ENCODE peak calls at places on chromosomes 13 and 19, in seven cellular contexts. H is activated gamma-delta T cell treated with anti-CD3 and anti-CD28 coated beads, Interleukin-2, amount 50 U/mL, for 16 hours; W is A172; K is midbrain; Q is RPMI8226; Y is NCI-H1105 treated with DMSO at 0.1 percent for 48 hours; X is HEK293T. E is an unnamed sample.
A peak's percentile ranks its signal among the peaks of the same experiment; 100 is the strongest.

GRCh38 chr19:12656899-12657571 is 9.5 kb downstream of the MAN2B1 start:
- DNase-seq in H (no peak), W (no peak), K (no peak), Q (no peak), Y (no peak), X (peak; percentile 47), E (no peak)

GRCh38 chr19:17454579-17454978 is 6.1 kb upstream of the TMEM221 start:
- DNase-seq in H (no peak), W (no peak), K (no peak), Q (no peak), Y (no peak), X (no peak), E (no peak)

GRCh38 chr19:53977429-53977990 is 13.9 kb upstream of the CACNG6 start:
- DNase-seq in H (peak; percentile 22), W (peak; percentile 95), K (peak; percentile 86), Q (peak; percentile 82), Y (peak; percentile 35), X (peak; percentile 74), E (peak; percentile 81)

GRCh38 chr13:97226788-97227627 is 4.9 kb downstream of the MBNL2 start:
- DNase-seq in H (peak; percentile 27), W (peak; percentile 68), K (no peak), Q (no peak), Y (peak; percentile 10), X (peak; percentile 12), E (no peak)

GRCh38 chr13:29702912-29703351 is 107.4 kb upstream of the SLC7A1 start:
- DNase-seq in H (no peak), W (peak; percentile 92), K (no peak), Q (no peak), Y (no peak), X (no peak), E (no peak)

GRCh38 chr19:45128109-45128508 is 32.7 kb downstream of the NKPD1 start:
- DNase-seq in H (no peak), W (no peak), K (no peak), Q (no peak), Y (no peak), X (no peak), E (no peak)

GRCh38 chr19:14091086-14091884 is 734 bp upstream of the SAMD1 start:
- DNase-seq in H (peak; percentile 33), W (peak; percentile 46), K (peak; percentile 73), Q (peak; percentile 64), Y (peak; percentile 72), X (peak; percentile 77), E (no peak)

GRCh38 chr13:42907745-42908144 is 84.3 kb downstream of the EPSTI1 start:
- DNase-seq in H (no peak), W (no peak), K (no peak), Q (no peak), Y (no peak), X (no peak), E (no peak)

GRCh38 chr13:23965346-23965745 is 68.0 kb upstream of the C1QTNF9B start:
- DNase-seq in H (no peak), W (no peak), K (no peak), Q (no peak), Y (no peak), X (no peak), E (no peak)

GRCh38 chr19:7363225-7363624 is 14.5 kb downstream of the ARHGEF18 start:
- DNase-seq in H (no peak), W (no peak), K (no peak), Q (no peak), Y (no peak), X (no peak), E (no peak)

GRCh38 chr13:77318741-77319140 is 8.2 kb downstream of the MYCBP2 start:
- DNase-seq in H (no peak), W (no peak), K (no peak), Q (no peak), Y (no peak), X (no peak), E (no peak)

GRCh38 chr19:18490719-18491118 is 31.2 kb downstream of the ELL start:
- DNase-seq in H (no peak), W (no peak), K (no peak), Q (no peak), Y (no peak), X (no peak), E (no peak)

GRCh38 chr13:49635599-49636433 is 7.5 kb downstream of the ARL11 start:
- DNase-seq in H (peak; percentile 10), W (no peak), K (no peak), Q (no peak), Y (no peak), X (no peak), E (no peak)

GRCh38 chr13:30042891-30043630 is 192.6 kb upstream of the UBL3 start:
- DNase-seq in H (no peak), W (no peak), K (no peak), Q (no peak), Y (no peak), X (no peak), E (no peak)

GRCh38 chr19:3375221-3376088 is 9.1 kb downstream of the NFIC start:
- DNase-seq in H (no peak), W (peak; percentile 94), K (peak; percentile 85), Q (no peak), Y (no peak), X (no peak), E (no peak)

GRCh38 chr13:76425930-76426329 is 460.3 kb downstream of the KCTD12 start:
- DNase-seq in H (no peak), W (no peak), K (no peak), Q (no peak), Y (no peak), X (no peak), E (no peak)

GRCh38 chr13:48494874-48495273 is 38.0 kb downstream of the RCBTB2 start:
- DNase-seq in H (no peak), W (no peak), K (no peak), Q (no peak), Y (no peak), X (no peak), E (no peak)

GRCh38 chr19:42455621-42456081 is 12.9 kb upstream of the CXCL17 start:
- DNase-seq in H (no peak), W (peak; percentile 70), K (no peak), Q (no peak), Y (no peak), X (no peak), E (no peak)

GRCh38 chr19:954672-955494 is 29.0 kb downstream of the ARID3A start:
- DNase-seq in H (no peak), W (no peak), K (no peak), Q (no peak), Y (no peak), X (no peak), E (no peak)

GRCh38 chr19:47157455-47158321 is 27.1 kb downstream of the SAE1 start:
- DNase-seq in H (no peak), W (peak; percentile 62), K (no peak), Q (peak; percentile 50), Y (no peak), X (no peak), E (no peak)

GRCh38 chr19:18098891-18099622 is 1.5 kb downstream of the MAST3 start:
- DNase-seq in H (no peak), W (no peak), K (no peak), Q (peak; percentile 70), Y (no peak), X (no peak), E (no peak)

GRCh38 chr13:19345916-19346422 is 164.3 kb upstream of the TUBA3C start:
- DNase-seq in H (no peak), W (no peak), K (no peak), Q (no peak), Y (no peak), X (no peak), E (no peak)

GRCh38 chr13:49247722-49248432 is at the start of gene CDADC1:
- DNase-seq in H (peak; percentile 80), W (peak; percentile 92), K (peak; percentile 96), Q (peak; percentile 95), Y (peak; percentile 78), X (peak; percentile 96), E (peak; percentile 55)

E was measured in Panc1.